ENCODE peak calls at places on chromosomes 5 and 9, in six cellular contexts. A is HTR-8/SVneo; B is amniotic epithelial cell; O is occipital lobe; U is GM20000; T is activated CD4-positive, alpha-beta T cell treated with anti-CD3 and anti-CD28 coated beads, Interleukin-2, amount 50 U/mL, for 48 hours. Z is an unnamed sample.

GRCh38 chr9:124553738-124554137 is 46.5 kb upstream of the NR5A1 start:
- DNase-seq in B (peak; percentile 89), O (no peak), U (no peak), A (no peak), T (no peak), Z (no peak)

GRCh38 chr9:38432922-38433510 is 8.8 kb upstream of the IGFBPL1 start:
- DNase-seq in B (peak; percentile 39), T (no peak), O (no peak), A (no peak), U (no peak), Z (peak; percentile 53)

GRCh38 chr9:91176426-91176825 is 185.3 kb downstream of the AUH start:
- DNase-seq in B (no peak), O (no peak), A (no peak), U (no peak), T (no peak), Z (no peak)

GRCh38 chr5:147344861-147345260 is 110.0 kb downstream of the STK32A start:
- DNase-seq in A (no peak), O (no peak), B (no peak), U (no peak), T (no peak), Z (no peak)

GRCh38 chr9:99748690-99749089 is 73.0 kb upstream of the NR4A3 start:
- DNase-seq in U (no peak), O (no peak), T (no peak), B (peak; percentile 52), A (no peak), Z (no peak)

GRCh38 chr9:5767968-5768932 is 64.7 kb downstream of the ERMP1 start:
- DNase-seq in B (no peak), A (no peak), O (no peak), T (no peak), U (peak; percentile 25), Z (no peak)

GRCh38 chr5:94248175-94248875 is 370.1 kb downstream of the KIAA0825 start:
- DNase-seq in A (no peak), T (no peak), O (no peak), B (no peak), U (no peak), Z (peak; percentile 15)

GRCh38 chr5:93873211-93873736 is 131.9 kb upstream of the POU5F2 start:
- DNase-seq in B (no peak), O (no peak), A (no peak), T (no peak), U (no peak), Z (no peak)

GRCh38 chr9:136309101-136309801 is 5.4 kb upstream of the CCDC187 start:
- DNase-seq in U (no peak), T (no peak), B (no peak), A (no peak), O (no peak), Z (no peak)

GRCh38 chr9:104849023-104849422 is 78.9 kb downstream of the ABCA1 start:
- DNase-seq in U (no peak), T (no peak), B (no peak), O (no peak), A (no peak), Z (no peak)

GRCh38 chr5:36070687-36071571 is 4.2 kb upstream of the UGT3A2 start:
- DNase-seq in U (no peak), B (no peak), A (no peak), T (no peak), O (no peak), Z (no peak)

GRCh38 chr5:31204955-31205354 is 11.5 kb downstream of the CDH6 start:
- DNase-seq in O (no peak), A (no peak), B (no peak), T (no peak), U (no peak), Z (no peak)

GRCh38 chr9:128689293-128689770 is 310 bp downstream of the SET start:
- DNase-seq in B (no peak), T (peak; percentile 54), O (peak; percentile 63), A (no peak), U (no peak), Z (no peak)

GRCh38 chr9:126499005-126499910 is 114.5 kb upstream of the LMX1B start:
- DNase-seq in T (peak; percentile 43), U (peak; percentile 74), B (peak; percentile 63), A (peak; percentile 51), O (no peak), Z (peak; percentile 84)

GRCh38 chr9:93911871-93912554 is 43.1 kb downstream of the BARX1 start:
- DNase-seq in A (no peak), B (peak; percentile 4), T (no peak), U (no peak), O (no peak), Z (no peak)

GRCh38 chr5:95217351-95217750 is 67.5 kb downstream of the MCTP1 start:
- DNase-seq in T (no peak), B (no peak), A (no peak), U (no peak), O (no peak), Z (no peak)

GRCh38 chr9:78468231-78468630 is 171.3 kb downstream of the PSAT1 start:
- DNase-seq in U (no peak), A (no peak), B (no peak), T (no peak), O (no peak), Z (peak; percentile 19)

GRCh38 chr5:117800261-117800660 is 1188.1 kb downstream of the DTWD2 start:
- DNase-seq in B (peak; percentile 98), A (no peak), O (no peak), T (no peak), U (no peak), Z (no peak)

GRCh38 chr9:34562136-34562745 is 27.3 kb downstream of the CNTFR start:
- DNase-seq in U (no peak), B (no peak), T (peak; percentile 59), A (no peak), O (no peak), Z (peak; percentile 43)

GRCh38 chr9:27538668-27539067 is 9.1 kb upstream of the MOB3B start:
- DNase-seq in T (no peak), B (no peak), O (no peak), U (no peak), A (no peak), Z (no peak)

GRCh38 chr5:21236896-21237830 is 1249.2 kb upstream of the CDH18 start:
- DNase-seq in A (no peak), T (no peak), O (no peak), B (no peak), U (no peak), Z (no peak)

GRCh38 chr5:168972650-168973241 is 328.2 kb downstream of the SLIT3 start:
- DNase-seq in O (no peak), U (no peak), B (no peak), A (no peak), T (no peak), Z (no peak)

GRCh38 chr9:129078691-129079503 is 2.0 kb upstream of the DOLPP1 start:
- DNase-seq in B (no peak), O (no peak), T (no peak), A (no peak), U (no peak), Z (no peak)

GRCh38 chr9:98034593-98035546 is 21.7 kb upstream of the NANS start:
- DNase-seq in A (peak; percentile 42), B (peak; percentile 61), T (peak; percentile 96), O (peak; percentile 52), U (peak; percentile 74), Z (peak; percentile 91)

GRCh38 chr5:142826741-142827492 is 56.7 kb downstream of the ARHGAP26 start:
- DNase-seq in A (peak; percentile 43), O (no peak), T (peak; percentile 57), B (peak; percentile 36), U (no peak), Z (no peak)

GRCh38 chr9:125355601-125356000 is 94.0 kb downstream of the GAPVD1 start:
- DNase-seq in U (no peak), O (no peak), A (no peak), B (no peak), T (no peak), Z (no peak)

GRCh38 chr9:134658378-134658955 is 16.9 kb downstream of the COL5A1 start:
- DNase-seq in T (no peak), B (no peak), U (no peak), A (no peak), O (no peak), Z (peak; percentile 45)

GRCh38 chr5:179191506-179192184 is 131.5 kb downstream of the ZNF354C start:
- DNase-seq in B (no peak), O (no peak), U (no peak), A (no peak), T (no peak), Z (no peak)

GRCh38 chr5:68395844-68396523 is 180.4 kb downstream of the PIK3R1 start:
- DNase-seq in B (no peak), O (no peak), A (no peak), T (no peak), U (no peak), Z (no peak)

GRCh38 chr5:81207009-81207408 is 26.1 kb upstream of the CKMT2 start:
- DNase-seq in U (no peak), O (no peak), B (peak; percentile 24), T (no peak), A (peak; percentile 28), Z (peak; percentile 35)

GRCh38 chr9:131879531-131880290 is 139.8 kb upstream of the RAPGEF1 start:
- DNase-seq in B (no peak), U (no peak), O (no peak), A (no peak), T (no peak), Z (no peak)

GRCh38 chr5:135245521-135246499 is 153.2 kb downstream of the MACROH2A1 start:
- DNase-seq in T (no peak), U (no peak), B (peak; percentile 87), A (no peak), O (no peak), Z (no peak)

GRCh38 chr5:157004893-157005551 is 42.0 kb upstream of the TIMD4 start:
- DNase-seq in B (peak; percentile 10), T (no peak), U (peak; percentile 40), O (no peak), A (no peak), Z (no peak)

GRCh38 chr9:133888048-133888778 is 103.9 kb downstream of the VAV2 start:
- DNase-seq in A (no peak), O (no peak), B (no peak), U (no peak), T (no peak), Z (peak; percentile 37)